ENCODE peak calls at places on chromosomes 1 and 21, in five cellular contexts. O, U, F, L and K are unnamed samples.

GRCh38 chr1:48495911-48496310 is 23.9 kb upstream of the SPATA6 start:
- DNase-seq in U (no peak), O (no peak), L (no peak), F (no peak), K (no peak)

GRCh38 chr1:91282695-91283420 is 121.8 kb downstream of the HFM1 start:
- DNase-seq in F (peak; percentile 67), L (peak; percentile 75), U (peak; percentile 38), O (peak; percentile 2), K (no peak)

GRCh38 chr1:7299329-7299799 is 471.7 kb upstream of the VAMP3 start:
- DNase-seq in L (peak; percentile 99), O (no peak), F (no peak), U (no peak), K (no peak)

GRCh38 chr1:152419917-152420316 is 5.9 kb upstream of the CRNN start:
- DNase-seq in L (no peak), O (no peak), F (no peak), U (no peak), K (no peak)

GRCh38 chr1:77986810-77987209 is 7.9 kb upstream of the FUBP1 start:
- DNase-seq in L (no peak), F (no peak), O (no peak), U (no peak), K (no peak)

GRCh38 chr1:161045749-161046573 is at the start of gene USF1:
- DNase-seq in O (peak; percentile 84), U (peak; percentile 98), F (peak; percentile 92), L (peak; percentile 97), K (peak; percentile 96)

GRCh38 chr1:100433563-100433962 is 81.3 kb downstream of the CDC14A start:
- DNase-seq in U (no peak), L (peak; percentile 28), F (no peak), O (no peak), K (no peak)

GRCh38 chr1:224170748-224171478 is 12.1 kb upstream of the DEGS1 start:
- DNase-seq in U (no peak), L (peak; percentile 36), O (no peak), F (no peak), K (no peak)

GRCh38 chr1:91764471-91765115 is 121.4 kb downstream of the TGFBR3 start:
- DNase-seq in L (no peak), O (no peak), U (peak; percentile 20), F (no peak), K (no peak)

GRCh38 chr21:15562748-15563147 is 167.0 kb upstream of the USP25 start:
- DNase-seq in F (no peak), U (no peak), O (no peak), L (no peak), K (no peak)

GRCh38 chr1:17460265-17460664 is 20.8 kb upstream of the RCC2 start:
- DNase-seq in U (no peak), F (no peak), O (no peak), L (no peak), K (no peak)

GRCh38 chr1:54904476-54905048 is 17.6 kb upstream of the DHCR24 start:
- DNase-seq in O (no peak), L (peak; percentile 71), F (no peak), U (no peak), K (no peak)

GRCh38 chr1:183281039-183281438 is 95.0 kb downstream of the LAMC2 start:
- DNase-seq in F (no peak), L (peak; percentile 44), O (no peak), U (no peak), K (no peak)

GRCh38 chr1:77557053-77557452 is 125.4 kb downstream of the ZZZ3 start:
- DNase-seq in O (no peak), F (no peak), L (peak; percentile 29), U (no peak), K (no peak)

GRCh38 chr1:12356004-12356890 is 126.4 kb downstream of the VPS13D start:
- DNase-seq in L (peak; percentile 84), F (no peak), O (no peak), U (no peak), K (no peak)

GRCh38 chr1:246160905-246161304 is 346.2 kb downstream of the SMYD3 start:
- DNase-seq in O (no peak), U (no peak), L (no peak), F (peak; percentile 65), K (no peak)

GRCh38 chr1:234926574-234927311 is 201.9 kb downstream of the TOMM20 start:
- DNase-seq in F (no peak), U (peak; percentile 8), O (peak; percentile 22), L (no peak), K (peak; percentile 83)

GRCh38 chr1:18948913-18949688 is 7.4 kb downstream of the IFFO2 start:
- DNase-seq in U (no peak), L (peak; percentile 78), O (no peak), F (no peak), K (no peak)

GRCh38 chr1:229379901-229380300 is 37.1 kb upstream of the CCSAP start:
- DNase-seq in L (no peak), U (peak; percentile 44), O (no peak), F (no peak), K (no peak)

GRCh38 chr1:10387611-10388386 is 11.1 kb upstream of the PGD start:
- DNase-seq in F (no peak), L (peak; percentile 94), O (no peak), U (no peak), K (no peak)

GRCh38 chr1:94865369-94865768 is 45.2 kb downstream of the SLC44A3 start:
- DNase-seq in O (no peak), U (no peak), F (no peak), L (peak; percentile 54), K (no peak)

GRCh38 chr21:35375115-35375514 is 326.0 kb upstream of the RUNX1 start:
- DNase-seq in U (no peak), L (peak; percentile 89), O (no peak), F (no peak), K (no peak)

GRCh38 chr1:119179051-119179450 is 38.6 kb upstream of the WARS2 start:
- DNase-seq in O (no peak), L (no peak), U (no peak), F (no peak), K (no peak)

GRCh38 chr1:184524248-184524647 is 137.4 kb downstream of the C1orf21 start:
- DNase-seq in F (no peak), U (no peak), O (no peak), L (peak; percentile 80), K (no peak)

GRCh38 chr1:114315601-114316000 is 161.9 kb upstream of the SYT6 start:
- DNase-seq in U (no peak), L (no peak), O (no peak), F (no peak), K (no peak)

GRCh38 chr1:25770541-25771245 is 29.3 kb upstream of the SELENON start:
- DNase-seq in L (no peak), U (no peak), O (no peak), F (no peak), K (no peak)

GRCh38 chr1:15757016-15757543 is 1.5 kb upstream of the FBLIM1 start:
- DNase-seq in L (no peak), U (no peak), F (no peak), O (no peak), K (no peak)

GRCh38 chr1:156128749-156129682 is 14.5 kb downstream of the LMNA start:
- DNase-seq in F (no peak), O (no peak), U (no peak), L (peak; percentile 81), K (no peak)

GRCh38 chr1:67371043-67371442 is 59.2 kb downstream of the SERBP1 start:
- DNase-seq in L (peak; percentile 63), U (no peak), O (no peak), F (no peak), K (no peak)

GRCh38 chr1:220710333-220710732 is 20.2 kb downstream of the C1orf115 start:
- DNase-seq in O (no peak), F (no peak), L (no peak), U (no peak), K (no peak)

GRCh38 chr1:200437088-200437487 is 27.3 kb upstream of the ZNF281 start:
- DNase-seq in O (no peak), U (no peak), F (no peak), L (no peak), K (no peak)

GRCh38 chr1:183248989-183249691 is 63.1 kb downstream of the LAMC2 start:
- DNase-seq in O (no peak), U (no peak), F (no peak), L (no peak), K (no peak)

GRCh38 chr1:34590211-34590623 is 164.6 kb upstream of the GJB5 start:
- DNase-seq in F (peak; percentile 97), O (no peak), L (peak; percentile 1), U (no peak), K (no peak)

GRCh38 chr1:92927870-92928269 is 33.4 kb downstream of the DIPK1A start:
- DNase-seq in L (no peak), U (no peak), O (no peak), F (no peak), K (no peak)

GRCh38 chr1:48036693-48037386 is 39.7 kb upstream of the TRABD2B start:
- DNase-seq in F (no peak), U (no peak), O (no peak), L (peak; percentile 55), K (no peak)

GRCh38 chr1:68904472-68904871 is 407.6 kb upstream of the DEPDC1 start:
- DNase-seq in F (no peak), O (no peak), U (no peak), L (peak; percentile 9), K (no peak)